ENCODE peak calls at places on chromosomes 2 and 18, in nine cellular contexts. W, E, O, S, H, J, X, A and U are unnamed samples.

GRCh38 chr2:153477096-153477555 is 1.4 kb downstream of the RPRM start:
- DNase-seq in O (no peak), S (no peak), A (peak), E (no peak), H (no peak), X (peak), W (no peak), J (no peak), U (no peak)

GRCh38 chr2:1546023-1546591 is 132.8 kb downstream of the TPO start:
- DNase-seq in S (no peak), A (peak), E (peak), J (no peak), H (peak), X (peak), O (peak), W (no peak), U (peak)

GRCh38 chr18:36829362-36830140 is 624 bp downstream of the KIAA1328 start:
- DNase-seq in E (peak), X (no peak), H (no peak), J (no peak), S (no peak), A (no peak), O (no peak), W (no peak), U (no peak)

GRCh38 chr2:224412064-224412921 is 10.4 kb upstream of the FAM124B start:
- DNase-seq in H (no peak), J (no peak), A (no peak), E (no peak), S (no peak), X (peak), O (peak), W (no peak), U (no peak)

GRCh38 chr2:239049421-239050251 is 201.8 kb downstream of the TWIST2 start:
- DNase-seq in J (no peak), H (no peak), S (no peak), E (peak), W (no peak), A (no peak), O (no peak), X (no peak), U (no peak)

GRCh38 chr18:36189486-36189885 is 2.2 kb downstream of the MOCOS start:
- DNase-seq in X (no peak), O (no peak), H (no peak), A (no peak), E (no peak), S (no peak), J (no peak), W (no peak), U (no peak)

GRCh38 chr2:37558622-37559021 is 112.8 kb downstream of the CDC42EP3 start:
- DNase-seq in A (peak), O (no peak), X (no peak), J (no peak), H (peak), W (no peak), S (no peak), E (no peak), U (peak)

GRCh38 chr2:25273985-25274550 is 67.7 kb downstream of the DNMT3A start:
- DNase-seq in W (no peak), S (no peak), J (no peak), E (no peak), X (no peak), A (no peak), H (no peak), O (no peak), U (no peak)

GRCh38 chr2:236963631-236964030 is 122.1 kb upstream of the COPS8 start:
- DNase-seq in X (no peak), O (no peak), E (no peak), W (no peak), J (no peak), S (no peak), A (no peak), H (no peak), U (no peak)

GRCh38 chr2:17413031-17413430 is 105.2 kb downstream of the RAD51AP2 start:
- DNase-seq in O (no peak), S (no peak), H (no peak), J (no peak), W (no peak), X (no peak), A (no peak), E (no peak), U (no peak)